ENCODE peak calls at places on chromosomes 6 and 20, in four cellular contexts. I is brain microvascular endothelial cell, U is tibial artery, H is GM10248. Q is an unnamed sample.

GRCh38 chr6:11585426-11586016 is 48.0 kb downstream of the TMEM170B start:
- DNase-seq in U (no peak), I (peak; percentile 70), H (peak; percentile 52), Q (peak; percentile 55)

GRCh38 chr6:140078552-140079126 is 704.2 kb upstream of the CITED2 start:
- DNase-seq in I (peak; percentile 79), H (no peak), U (no peak), Q (peak; percentile 66)

GRCh38 chr20:480044-480443 is 17.7 kb upstream of the TBC1D20 start:
- DNase-seq in H (no peak), I (no peak), U (no peak), Q (no peak)

GRCh38 chr6:89013463-89013862 is 50.0 kb upstream of the RNGTT start:
- DNase-seq in H (no peak), I (no peak), U (no peak), Q (no peak)

GRCh38 chr6:151998784-151999183 is 191.3 kb downstream of the ESR1 start:
- DNase-seq in U (no peak), H (no peak), I (no peak), Q (no peak)

GRCh38 chr20:51456511-51457280 is 85.8 kb downstream of the NFATC2 start:
- DNase-seq in I (peak; percentile 94), U (peak; percentile 98), H (no peak), Q (peak; percentile 94)

GRCh38 chr20:57160985-57161384 is 105.5 kb downstream of the BMP7 start:
- DNase-seq in I (no peak), H (no peak), U (no peak), Q (no peak)

GRCh38 chr20:45114465-45115385 is at the start of gene WFDC5:
- DNase-seq in I (no peak), H (peak; percentile 20), U (no peak), Q (no peak)

GRCh38 chr20:4795394-4795793 is 73.7 kb downstream of the PRND start:
- DNase-seq in U (peak; percentile 65), H (peak; percentile 54), I (peak; percentile 68), Q (peak; percentile 47)

GRCh38 chr6:155171747-155172191 is 92.0 kb upstream of the CLDN20 start:
- DNase-seq in U (no peak), H (no peak), I (peak; percentile 38), Q (no peak)

GRCh38 chr6:87909849-87910248 is 137.8 kb upstream of the SPACA1 start:
- DNase-seq in H (no peak), I (peak; percentile 96), U (no peak), Q (no peak)

GRCh38 chr20:42484335-42484734 is 705.4 kb downstream of the PTPRT start:
- DNase-seq in U (peak; percentile 60), H (no peak), I (no peak), Q (no peak)

GRCh38 chr20:42485566-42485965 is 704.1 kb downstream of the PTPRT start:
- DNase-seq in I (no peak), H (no peak), U (no peak), Q (no peak)

GRCh38 chr20:42484790-42485365 is 704.8 kb downstream of the PTPRT start:
- DNase-seq in U (no peak), H (no peak), I (no peak), Q (no peak)

GRCh38 chr20:42482808-42483207 is 706.9 kb downstream of the PTPRT start:
- DNase-seq in U (no peak), H (no peak), I (no peak), Q (no peak)

DNA sequence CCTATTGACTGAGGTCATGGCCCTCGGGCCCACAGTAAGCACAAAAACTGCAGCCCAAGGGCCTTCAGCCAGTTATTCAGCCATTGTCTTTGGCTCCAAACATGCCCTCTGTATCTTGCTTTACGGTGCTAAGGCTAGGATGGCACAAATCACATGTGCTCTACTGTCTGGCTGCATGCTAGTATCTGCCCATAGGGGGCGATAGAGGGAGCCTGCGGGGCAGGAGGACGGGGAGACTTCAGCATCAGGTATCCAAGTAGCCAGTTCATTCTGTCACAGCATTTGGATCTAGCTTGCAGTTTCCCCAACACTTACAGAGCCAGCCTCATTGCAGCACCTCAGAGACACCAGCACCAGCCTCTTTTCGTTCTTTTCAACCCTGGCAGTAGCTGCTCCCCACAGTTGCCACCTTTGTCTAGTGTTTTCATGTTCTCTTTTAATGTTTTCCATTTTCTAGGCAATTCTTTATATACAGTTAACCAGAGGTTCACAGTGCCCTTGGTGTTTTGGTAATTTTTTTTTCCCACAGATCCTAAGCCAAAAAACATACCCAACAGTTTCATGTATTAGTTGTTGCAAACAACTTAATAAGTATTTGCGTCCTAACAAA is 705.9 kb downstream of the PTPRT start:
- DNase-seq in I (no peak), H (no peak), U (no peak), Q (no peak)
- TF ChIP-seq CTCF in I (no peak), H (no peak), U (no peak), Q (peak; percentile 8)

DNA sequence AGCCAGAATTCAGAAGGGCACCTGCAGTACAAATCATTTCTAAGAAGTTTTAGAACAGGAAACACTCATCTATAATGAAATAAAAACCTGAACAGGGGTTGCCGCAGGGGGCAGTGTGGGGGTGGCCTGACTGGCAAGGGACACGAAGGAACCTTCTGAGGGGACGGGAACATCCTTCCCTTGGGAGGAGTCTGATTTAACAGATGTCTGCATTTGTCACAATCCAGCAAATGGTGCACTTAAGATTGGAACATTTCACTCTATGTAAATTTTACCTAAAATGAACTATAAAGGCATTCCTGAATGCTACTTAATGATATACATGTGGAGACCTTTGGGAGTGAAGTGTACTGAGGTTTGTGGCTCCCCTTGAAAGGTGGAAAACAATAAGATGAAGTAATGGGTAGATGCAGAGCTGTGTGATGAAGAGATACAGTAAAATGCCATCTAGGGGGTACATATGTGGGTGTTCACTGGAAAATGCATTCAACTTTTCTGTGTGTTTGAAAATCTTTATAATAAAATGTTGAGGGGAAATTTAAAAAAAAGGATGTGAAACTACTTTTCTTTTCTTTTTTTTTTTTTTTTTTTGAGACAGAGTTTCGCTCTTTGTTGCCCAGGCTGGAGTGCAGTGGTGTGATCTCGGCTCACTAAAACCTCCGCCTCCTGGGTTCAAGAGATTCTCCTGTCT is 89.5 kb downstream of the SNX5 start:
- DNase-seq in I (no peak), U (no peak), H (no peak), Q (no peak)
- TF ChIP-seq CTCF in I (peak; percentile 35), U (no peak), H (no peak), Q (no peak)

DNA sequence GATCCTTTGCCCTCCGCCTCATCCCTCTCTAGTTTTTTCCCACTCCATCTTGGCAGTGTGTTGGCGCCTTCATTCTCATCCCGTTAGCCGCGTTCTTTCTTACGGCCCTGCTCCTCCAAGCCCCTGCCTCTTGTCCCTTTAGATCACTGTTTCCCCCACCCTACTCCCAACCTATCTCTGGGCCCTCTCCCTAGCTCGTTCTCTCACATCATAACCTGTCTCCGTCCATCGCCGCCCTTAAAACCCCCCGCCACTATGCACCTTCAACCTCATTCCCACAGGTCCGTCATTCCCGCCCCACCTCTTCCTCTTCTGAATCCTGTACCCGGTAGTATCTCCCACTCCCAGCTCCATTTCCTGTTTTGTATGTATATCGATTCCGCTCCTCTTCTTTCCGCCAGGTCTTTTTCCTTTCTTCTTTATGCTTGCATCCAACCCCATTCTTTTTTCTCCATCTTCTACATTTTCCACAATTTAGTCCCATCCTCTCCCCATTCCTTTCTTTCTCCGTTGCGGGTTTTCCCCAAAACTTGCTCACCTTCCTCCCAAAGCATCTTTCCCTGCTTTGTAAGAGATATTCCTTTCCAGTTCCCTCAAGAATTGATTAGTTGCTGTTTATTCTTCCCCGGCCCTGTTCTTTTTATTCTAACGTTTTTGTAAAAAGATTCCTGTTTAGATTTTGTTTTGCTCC is 671 bp downstream of the EFHC1 start:
- DNase-seq in U (no peak), H (no peak), I (peak; percentile 28), Q (no peak)
- TF ChIP-seq CTCF in U (no peak), H (no peak), I (no peak), Q (no peak)

GRCh38 chr6:103677290-103677689 is 1182.4 kb downstream of the HACE1 start:
- DNase-seq in H (no peak), I (no peak), U (no peak), Q (no peak)
- TF ChIP-seq CTCF in H (no peak), I (no peak), U (no peak), Q (no peak)

GRCh38 chr20:5895626-5896025 is 54.7 kb downstream of the TRMT6 start:
- DNase-seq in U (no peak), I (no peak), H (no peak), Q (no peak)

GRCh38 chr20:5900908-5901307 is 49.4 kb downstream of the TRMT6 start:
- DNase-seq in H (no peak), U (no peak), I (no peak), Q (no peak)

GRCh38 chr20:5899444-5899843 is 50.9 kb downstream of the TRMT6 start:
- DNase-seq in I (no peak), H (no peak), U (no peak), Q (no peak)
- TF ChIP-seq CTCF in I (no peak), H (no peak), U (no peak), Q (no peak)

GRCh38 chr20:59170406-59171349 is 7.1 kb downstream of the ZNF831 start:
- DNase-seq in H (no peak), U (no peak), I (no peak), Q (no peak)
- TF ChIP-seq CTCF in H (no peak), U (no peak), I (no peak), Q (no peak)

GRCh38 chr6:150830409-150831165 is 34.9 kb upstream of the MTHFD1L start:
- DNase-seq in I (peak; percentile 24), H (no peak), U (no peak), Q (peak; percentile 16)
- TF ChIP-seq CTCF in I (no peak), H (no peak), U (no peak), Q (no peak)

GRCh38 chr6:40912158-40912946 is 126.7 kb downstream of the UNC5CL start:
- DNase-seq in U (no peak), H (peak; percentile 75), I (no peak), Q (no peak)
- TF ChIP-seq CTCF in U (peak; percentile 42), H (peak; percentile 54), I (peak; percentile 56), Q (peak; percentile 38)

GRCh38 chr6:141682391-141682790 is 450.3 kb upstream of the GJE1 start:
- DNase-seq in I (no peak), H (no peak), U (no peak), Q (no peak)

GRCh38 chr6:141675957-141676356 is 456.8 kb upstream of the GJE1 start:
- DNase-seq in U (no peak), H (no peak), I (no peak), Q (no peak)

DNA sequence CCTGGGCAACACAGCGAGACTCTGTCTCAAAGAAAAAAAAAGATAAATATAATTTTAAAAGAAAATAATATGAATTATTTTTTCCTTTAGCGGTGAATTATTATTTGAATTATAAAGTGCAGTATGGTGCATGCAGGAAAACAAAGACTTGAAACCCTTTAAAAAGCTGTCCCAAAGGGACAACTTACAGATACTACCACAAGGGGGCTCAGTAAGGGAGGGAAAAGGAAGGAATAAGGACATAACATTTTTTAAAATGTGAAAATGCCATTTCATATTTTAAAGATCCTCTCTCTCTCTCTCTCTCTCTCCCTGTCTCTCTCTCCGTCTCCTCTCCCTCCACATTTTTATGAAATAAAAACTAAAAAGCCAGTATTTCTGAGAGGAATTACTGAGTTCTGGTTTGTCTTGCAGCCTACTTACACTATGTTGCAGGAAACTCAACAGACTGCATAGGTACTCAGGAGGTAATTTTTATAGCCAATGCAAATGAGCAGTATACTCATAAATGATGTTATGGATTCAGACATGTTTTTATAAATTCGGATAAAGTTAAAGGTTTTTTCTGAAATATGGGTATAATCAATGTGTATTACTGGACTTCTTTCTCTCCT is 455.0 kb upstream of the GJE1 start:
- DNase-seq in I (peak; percentile 24), U (no peak), H (no peak), Q (no peak)
- TF ChIP-seq CTCF in I (peak; percentile 64), U (peak; percentile 50), H (peak; percentile 53), Q (peak; percentile 83)